ENCODE peak calls at places on chromosomes 12 and 14, in ten cellular contexts. One of them, this sample, is unnamed.

GRCh38 chr14:64725879-64726584 is 21.8 kb downstream of the PLEKHG3 start:
- DNase-seq in RWPE1: no peak
- DNase-seq in A549: no peak
- DNase-seq in mammary epithelial cell: no peak
- DNase-seq in lower lobe of right lung: no peak
- DNase-seq in cardiac muscle cell: no peak
- DNase-seq in upper lobe of right lung: no peak
- DNase-seq in left lung: no peak
- DNase-seq in GM12878: no peak
- DNase-seq in Calu3: no peak
- DNase-seq in this sample: no peak

GRCh38 chr12:122948605-122949004 is 17.7 kb downstream of the ABCB9 start:
- DNase-seq in RWPE1: no peak
- DNase-seq in A549: no peak
- DNase-seq in mammary epithelial cell: no peak
- DNase-seq in lower lobe of right lung: no peak
- DNase-seq in cardiac muscle cell: no peak
- DNase-seq in upper lobe of right lung: no peak
- DNase-seq in left lung: no peak
- DNase-seq in GM12878: no peak
- DNase-seq in Calu3: no peak
- DNase-seq in this sample: no peak

GRCh38 chr12:124543591-124544310 is 23.7 kb downstream of the NCOR2 start:
- DNase-seq in RWPE1: no peak
- DNase-seq in A549: no peak
- DNase-seq in mammary epithelial cell: no peak
- DNase-seq in lower lobe of right lung: no peak
- DNase-seq in cardiac muscle cell: no peak
- DNase-seq in upper lobe of right lung: no peak
- DNase-seq in left lung: no peak
- DNase-seq in GM12878: no peak
- DNase-seq in Calu3: no peak
- DNase-seq in this sample: no peak

GRCh38 chr14:32311294-32312009 is 17.6 kb upstream of the AKAP6 start:
- DNase-seq in RWPE1: no peak
- DNase-seq in A549: no peak
- DNase-seq in mammary epithelial cell: no peak
- DNase-seq in lower lobe of right lung: no peak
- DNase-seq in cardiac muscle cell: peak; percentile 5
- DNase-seq in upper lobe of right lung: no peak
- DNase-seq in left lung: no peak
- DNase-seq in GM12878: no peak
- DNase-seq in Calu3: no peak
- DNase-seq in this sample: no peak

GRCh38 chr12:115452751-115453281 is 768.8 kb upstream of the TBX3 start:
- DNase-seq in RWPE1: no peak
- DNase-seq in A549: no peak
- DNase-seq in mammary epithelial cell: no peak
- DNase-seq in lower lobe of right lung: no peak
- DNase-seq in cardiac muscle cell: no peak
- DNase-seq in upper lobe of right lung: no peak
- DNase-seq in left lung: no peak
- DNase-seq in GM12878: no peak
- DNase-seq in Calu3: no peak
- DNase-seq in this sample: no peak

GRCh38 chr12:1204581-1205121 is 213.6 kb downstream of the ERC1 start:
- DNase-seq in RWPE1: no peak
- DNase-seq in A549: no peak
- DNase-seq in mammary epithelial cell: peak; percentile 30
- DNase-seq in lower lobe of right lung: no peak
- DNase-seq in cardiac muscle cell: peak; percentile 20
- DNase-seq in upper lobe of right lung: no peak
- DNase-seq in left lung: no peak
- DNase-seq in GM12878: peak; percentile 56
- DNase-seq in Calu3: no peak
- DNase-seq in this sample: no peak

GRCh38 chr12:25054076-25054782 is 105.3 kb upstream of the BCAT1 start:
- DNase-seq in RWPE1: peak; percentile 62
- DNase-seq in A549: peak; percentile 6
- DNase-seq in mammary epithelial cell: peak; percentile 81
- DNase-seq in lower lobe of right lung: no peak
- DNase-seq in cardiac muscle cell: no peak
- DNase-seq in upper lobe of right lung: no peak
- DNase-seq in left lung: no peak
- DNase-seq in GM12878: no peak
- DNase-seq in Calu3: no peak
- DNase-seq in this sample: no peak

GRCh38 chr12:18277196-18277595 is 15.9 kb downstream of the PIK3C2G start:
- DNase-seq in RWPE1: no peak
- DNase-seq in A549: no peak
- DNase-seq in mammary epithelial cell: no peak
- DNase-seq in lower lobe of right lung: no peak
- DNase-seq in cardiac muscle cell: no peak
- DNase-seq in upper lobe of right lung: no peak
- DNase-seq in left lung: no peak
- DNase-seq in GM12878: no peak
- DNase-seq in Calu3: no peak
- DNase-seq in this sample: no peak

GRCh38 chr12:9365296-9365695 is 157.1 kb upstream of the PZP start:
- DNase-seq in RWPE1: no peak
- DNase-seq in A549: no peak
- DNase-seq in mammary epithelial cell: no peak
- DNase-seq in lower lobe of right lung: no peak
- DNase-seq in cardiac muscle cell: peak; percentile 37
- DNase-seq in upper lobe of right lung: no peak
- DNase-seq in left lung: no peak
- DNase-seq in GM12878: no peak
- DNase-seq in Calu3: no peak
- DNase-seq in this sample: no peak

GRCh38 chr12:85519163-85519562 is 239.1 kb downstream of the ALX1 start:
- DNase-seq in RWPE1: no peak
- DNase-seq in A549: no peak
- DNase-seq in mammary epithelial cell: no peak
- DNase-seq in lower lobe of right lung: no peak
- DNase-seq in cardiac muscle cell: no peak
- DNase-seq in upper lobe of right lung: no peak
- DNase-seq in left lung: no peak
- DNase-seq in GM12878: no peak
- DNase-seq in Calu3: no peak
- DNase-seq in this sample: no peak

GRCh38 chr14:61269321-61270083 is 11.6 kb downstream of the TMEM30B start:
- DNase-seq in RWPE1: peak; percentile 71
- DNase-seq in A549: peak; percentile 77
- DNase-seq in mammary epithelial cell: peak; percentile 71
- DNase-seq in lower lobe of right lung: peak; percentile 72
- DNase-seq in cardiac muscle cell: peak; percentile 76
- DNase-seq in upper lobe of right lung: peak; percentile 80
- DNase-seq in left lung: peak; percentile 63
- DNase-seq in GM12878: peak; percentile 45
- DNase-seq in Calu3: peak; percentile 74
- DNase-seq in this sample: peak; percentile 42

GRCh38 chr12:121446760-121447159 is 46.8 kb downstream of the RNF34 start:
- DNase-seq in RWPE1: no peak
- DNase-seq in A549: no peak
- DNase-seq in mammary epithelial cell: no peak
- DNase-seq in lower lobe of right lung: no peak
- DNase-seq in cardiac muscle cell: no peak
- DNase-seq in upper lobe of right lung: no peak
- DNase-seq in left lung: no peak
- DNase-seq in GM12878: no peak
- DNase-seq in Calu3: no peak
- DNase-seq in this sample: no peak

GRCh38 chr14:20866963-20867362 is 24.2 kb upstream of the RNASE3 start:
- DNase-seq in RWPE1: no peak
- DNase-seq in A549: peak; percentile 27
- DNase-seq in mammary epithelial cell: peak; percentile 17
- DNase-seq in lower lobe of right lung: no peak
- DNase-seq in cardiac muscle cell: peak; percentile 43
- DNase-seq in upper lobe of right lung: no peak
- DNase-seq in left lung: no peak
- DNase-seq in GM12878: no peak
- DNase-seq in Calu3: peak; percentile 17
- DNase-seq in this sample: no peak
- TF ChIP-seq CTCF in RWPE1: no peak
- TF ChIP-seq CTCF in A549: peak; percentile 46
- TF ChIP-seq CTCF in mammary epithelial cell: peak; percentile 49
- TF ChIP-seq CTCF in lower lobe of right lung: peak; percentile 37
- TF ChIP-seq CTCF in cardiac muscle cell: peak; percentile 65
- TF ChIP-seq CTCF in upper lobe of right lung: peak; percentile 44
- TF ChIP-seq CTCF in left lung: peak; percentile 14
- TF ChIP-seq CTCF in GM12878: peak; percentile 30
- TF ChIP-seq CTCF in Calu3: no peak
- TF ChIP-seq CTCF in this sample: peak; percentile 19

DNA sequence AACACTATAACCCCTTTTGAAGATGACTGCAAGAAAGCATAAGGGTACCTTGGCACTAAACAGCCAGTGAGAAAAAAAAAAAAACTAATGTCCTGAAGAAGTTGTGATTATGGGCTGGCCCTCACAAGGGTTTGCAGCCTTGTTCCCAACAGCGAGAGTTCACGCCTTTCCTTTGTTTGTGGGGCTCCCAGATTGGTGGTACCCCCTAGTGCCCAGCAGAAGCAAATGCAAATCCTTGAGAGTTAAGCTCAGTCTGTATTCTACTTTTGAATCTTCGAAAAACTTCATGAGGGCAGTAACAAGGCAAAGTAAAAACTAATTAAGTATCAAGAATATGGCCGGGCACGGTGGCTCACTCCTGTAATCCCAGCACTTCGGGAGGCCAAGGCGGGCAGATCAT is 238.9 kb upstream of the LMO3 start:
- DNase-seq in RWPE1: no peak
- DNase-seq in A549: peak; percentile 10
- DNase-seq in mammary epithelial cell: no peak
- DNase-seq in lower lobe of right lung: no peak
- DNase-seq in cardiac muscle cell: peak; percentile 2
- DNase-seq in upper lobe of right lung: no peak
- DNase-seq in left lung: no peak
- DNase-seq in GM12878: no peak
- DNase-seq in Calu3: no peak
- DNase-seq in this sample: no peak
- TF ChIP-seq CTCF in RWPE1: no peak
- TF ChIP-seq CTCF in A549: no peak
- TF ChIP-seq CTCF in mammary epithelial cell: peak; percentile 17
- TF ChIP-seq CTCF in lower lobe of right lung: no peak
- TF ChIP-seq CTCF in cardiac muscle cell: no peak
- TF ChIP-seq CTCF in upper lobe of right lung: no peak
- TF ChIP-seq CTCF in left lung: no peak
- TF ChIP-seq CTCF in GM12878: peak; percentile 19
- TF ChIP-seq CTCF in Calu3: no peak
- TF ChIP-seq CTCF in this sample: no peak

DNA sequence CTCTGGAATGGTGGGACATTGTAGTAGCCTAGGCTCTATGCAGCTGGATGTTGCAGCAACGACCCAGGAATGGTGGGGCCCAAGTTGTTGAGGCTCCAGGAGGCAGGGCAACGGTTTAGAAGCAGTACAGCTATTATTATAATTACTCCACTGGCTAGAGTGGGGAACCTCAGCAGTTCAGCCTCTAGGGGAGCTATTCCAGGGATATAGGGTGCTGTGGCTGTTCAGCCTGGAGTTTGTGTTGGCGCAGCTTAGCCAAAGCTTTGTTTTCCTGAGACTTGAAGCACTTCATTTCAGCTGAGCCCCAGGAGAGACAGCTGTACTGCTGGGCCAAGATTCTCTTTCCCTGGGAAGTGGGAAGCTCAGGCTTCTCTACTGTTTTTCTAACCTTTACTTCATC is 1023.0 kb upstream of the ATXN7L3B start:
- DNase-seq in RWPE1: no peak
- DNase-seq in A549: peak; percentile 6
- DNase-seq in mammary epithelial cell: no peak
- DNase-seq in lower lobe of right lung: no peak
- DNase-seq in cardiac muscle cell: no peak
- DNase-seq in upper lobe of right lung: no peak
- DNase-seq in left lung: no peak
- DNase-seq in GM12878: no peak
- DNase-seq in Calu3: no peak
- DNase-seq in this sample: no peak
- TF ChIP-seq CTCF in RWPE1: no peak
- TF ChIP-seq CTCF in A549: no peak
- TF ChIP-seq CTCF in mammary epithelial cell: no peak
- TF ChIP-seq CTCF in lower lobe of right lung: no peak
- TF ChIP-seq CTCF in cardiac muscle cell: no peak
- TF ChIP-seq CTCF in upper lobe of right lung: no peak
- TF ChIP-seq CTCF in left lung: no peak
- TF ChIP-seq CTCF in GM12878: no peak
- TF ChIP-seq CTCF in Calu3: no peak
- TF ChIP-seq CTCF in this sample: no peak

DNA sequence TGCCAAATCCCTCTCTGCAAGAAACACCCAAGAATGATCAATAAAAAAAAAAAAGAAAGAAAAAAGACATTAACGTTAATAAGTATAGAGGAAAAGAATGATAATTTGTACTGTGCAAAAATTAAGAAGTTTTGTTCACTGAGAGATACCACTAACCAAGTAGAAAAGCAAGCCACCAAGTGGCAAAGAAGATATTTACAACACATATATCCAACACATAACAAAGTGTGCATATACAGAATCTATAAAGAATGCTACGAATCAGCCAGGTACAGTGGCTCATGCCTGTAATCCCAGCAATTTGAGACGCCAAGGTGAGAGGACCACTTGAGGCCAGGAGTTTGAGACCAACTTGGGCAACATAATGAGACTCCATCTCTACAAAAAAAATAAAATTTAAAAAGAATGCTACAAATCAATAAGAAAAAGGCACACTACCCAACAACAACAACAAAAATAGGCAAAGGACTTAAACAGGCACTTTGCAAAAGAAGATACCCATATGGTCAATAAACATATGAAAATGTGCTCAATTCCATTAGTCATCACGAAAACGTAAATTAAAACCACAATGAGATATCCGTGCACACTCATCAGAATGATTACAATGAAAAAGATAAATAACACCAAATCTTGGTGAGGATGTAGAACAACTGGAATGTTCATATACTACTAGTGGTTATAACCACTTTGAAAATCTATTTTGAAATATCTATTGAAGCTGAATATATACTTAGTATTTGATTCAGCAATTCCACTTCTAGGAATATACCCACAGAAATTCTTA is 19.8 kb downstream of the GALNT4 start:
- DNase-seq in RWPE1: no peak
- DNase-seq in A549: no peak
- DNase-seq in mammary epithelial cell: no peak
- DNase-seq in lower lobe of right lung: no peak
- DNase-seq in cardiac muscle cell: peak; percentile 65
- DNase-seq in upper lobe of right lung: no peak
- DNase-seq in left lung: no peak
- DNase-seq in GM12878: no peak
- DNase-seq in Calu3: no peak
- DNase-seq in this sample: no peak
- TF ChIP-seq CTCF in RWPE1: no peak
- TF ChIP-seq CTCF in A549: peak; percentile 13
- TF ChIP-seq CTCF in mammary epithelial cell: no peak
- TF ChIP-seq CTCF in lower lobe of right lung: no peak
- TF ChIP-seq CTCF in cardiac muscle cell: peak; percentile 14
- TF ChIP-seq CTCF in upper lobe of right lung: no peak
- TF ChIP-seq CTCF in left lung: no peak
- TF ChIP-seq CTCF in GM12878: no peak
- TF ChIP-seq CTCF in Calu3: no peak
- TF ChIP-seq CTCF in this sample: no peak